ENCODE peak calls at places on chromosomes 12 and 14, in nine cellular contexts. E is AG04450, R is choroid plexus epithelial cell, F is heart left ventricle, Q is nephron progenitor cell, X is left ventricle myocardium inferior, L is AG10803, N is HCT116, U is MCF 10A. H is an unnamed sample.

GRCh38 chr12:50597200-50598195 is 92.7 kb downstream of the DIP2B start:
- DNase-seq in E (no peak), R (peak), F (no peak), Q (no peak), X (no peak), L (peak), N (peak), U (peak), H (peak)

GRCh38 chr14:68549057-68549421 is 243.8 kb downstream of the ZFP36L1 start:
- DNase-seq in E (no peak), R (peak), F (no peak), Q (no peak), X (no peak), L (peak), N (peak), U (peak), H (no peak)

GRCh38 chr14:93073833-93074769 is 41.6 kb downstream of the ITPK1 start:
- DNase-seq in E (no peak), R (peak), F (peak), Q (no peak), X (peak), L (peak), N (no peak), U (peak), H (peak)

GRCh38 chr12:2172040-2172439 is 119.3 kb downstream of the CACNA1C start:
- DNase-seq in E (no peak), R (no peak), F (no peak), Q (no peak), X (no peak), L (no peak), N (no peak), U (no peak), H (peak)

GRCh38 chr14:21498540-21499526 is 12.3 kb downstream of the METTL3 start:
- DNase-seq in E (no peak), R (peak), F (no peak), Q (peak), X (no peak), L (peak), N (peak), U (peak), H (peak)

GRCh38 chr12:6967548-6968100 is 2.8 kb downstream of the PHB2 start:
- DNase-seq in E (no peak), R (no peak), F (peak), Q (no peak), X (no peak), L (no peak), N (no peak), U (no peak), H (no peak)

GRCh38 chr12:103503546-103504480 is 8.0 kb upstream of the C12orf42 start:
- DNase-seq in E (no peak), R (no peak), F (no peak), Q (peak), X (no peak), L (no peak), N (peak), U (peak), H (peak)

GRCh38 chr12:8828514-8829127 is 6.2 kb downstream of the A2ML1 start:
- DNase-seq in E (no peak), R (no peak), F (no peak), Q (no peak), X (no peak), L (no peak), N (no peak), U (no peak), H (no peak)

GRCh38 chr12:7712841-7713442 is 1.7 kb downstream of the DPPA3 start:
- DNase-seq in E (no peak), R (no peak), F (no peak), Q (no peak), X (no peak), L (no peak), N (no peak), U (no peak), H (no peak)

GRCh38 chr12:106090586-106091411 is 48.0 kb downstream of the NUAK1 start:
- DNase-seq in E (no peak), R (peak), F (peak), Q (no peak), X (no peak), L (peak), N (no peak), U (peak), H (no peak)

GRCh38 chr14:104364830-104365229 is 214.7 kb upstream of the C14orf180 start:
- DNase-seq in E (no peak), R (no peak), F (peak), Q (no peak), X (no peak), L (no peak), N (no peak), U (no peak), H (no peak)

GRCh38 chr12:32587536-32588346 is 91.4 kb upstream of the DNM1L start:
- DNase-seq in E (no peak), R (no peak), F (no peak), Q (no peak), X (no peak), L (no peak), N (no peak), U (no peak), H (peak)

GRCh38 chr14:73221945-73222344 is 15.4 kb upstream of the PAPLN start:
- DNase-seq in E (no peak), R (peak), F (no peak), Q (no peak), X (no peak), L (peak), N (no peak), U (no peak), H (no peak)

GRCh38 chr14:88628452-88628851 is 65.6 kb downstream of the ZC3H14 start:
- DNase-seq in E (no peak), R (no peak), F (no peak), Q (no peak), X (no peak), L (no peak), N (no peak), U (no peak), H (no peak)

DNA sequence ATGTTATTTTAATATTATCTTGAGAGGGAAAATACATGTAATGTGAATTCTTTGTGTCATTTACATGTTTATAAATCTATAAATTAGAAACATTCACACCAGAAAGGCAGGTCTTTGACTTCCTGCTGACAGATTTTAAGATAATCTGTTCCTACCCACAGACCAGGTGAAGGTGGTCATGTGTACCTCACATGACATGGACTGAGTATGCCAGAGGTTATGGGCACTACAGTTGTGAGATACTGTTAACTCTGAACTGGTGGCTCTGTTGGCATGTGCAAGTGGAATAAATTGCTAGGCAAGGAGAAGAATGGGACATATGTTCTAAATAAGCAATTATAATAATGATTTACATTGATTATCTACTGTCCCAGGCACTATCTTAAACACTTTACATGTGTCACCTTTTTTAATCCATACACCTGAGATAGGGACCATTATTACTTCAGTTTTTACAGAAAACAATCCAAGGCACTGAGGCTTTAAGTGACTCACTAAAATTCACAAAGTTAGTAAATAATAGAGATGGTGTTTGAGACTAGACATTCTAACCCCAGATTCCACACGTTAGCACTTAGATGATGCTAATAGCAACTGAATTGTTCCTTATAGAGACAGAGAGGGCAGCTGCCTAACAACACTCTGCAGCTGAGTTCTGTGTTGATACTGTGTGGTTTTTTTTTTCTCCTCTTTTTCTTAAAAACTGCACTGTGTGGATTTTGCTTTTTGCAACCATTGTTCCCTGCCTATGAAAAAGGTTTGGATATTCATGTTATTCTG is 23.8 kb downstream of the SLC16A7 start:
- DNase-seq in E (no peak), R (no peak), F (no peak), Q (no peak), X (no peak), L (no peak), N (no peak), U (no peak), H (no peak)
- TF ChIP-seq CTCF in E (no peak), R (no peak), F (no peak), Q (no peak), X (no peak), L (no peak), N (no peak), U (no peak), H (no peak)

DNA sequence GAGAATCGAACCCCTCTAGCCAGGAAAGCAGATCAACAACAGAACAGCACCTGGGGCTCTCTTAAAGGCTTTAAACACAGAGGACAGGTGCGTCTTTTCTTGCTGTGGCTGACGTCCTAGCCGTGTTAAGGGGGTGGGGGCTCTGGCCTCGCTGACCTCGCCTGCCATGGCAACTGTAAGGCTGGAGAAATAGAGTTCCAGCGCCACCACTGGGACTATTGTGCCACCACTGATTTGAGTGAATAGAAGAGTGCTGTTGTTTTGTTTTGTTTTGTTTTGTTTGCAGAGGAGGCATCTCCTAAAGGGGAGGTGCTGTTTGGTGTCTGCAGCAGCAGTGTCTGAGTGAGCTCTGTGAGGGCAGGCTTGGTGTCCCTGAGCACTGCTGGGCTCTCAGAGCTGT is 34.2 kb upstream of the PRMT8 start:
- DNase-seq in E (no peak), R (no peak), F (no peak), Q (peak), X (no peak), L (no peak), N (no peak), U (no peak), H (no peak)
- TF ChIP-seq CTCF in E (no peak), R (no peak), F (no peak), Q (no peak), X (no peak), L (no peak), N (peak), U (no peak), H (peak)

GRCh38 chr12:52175411-52176350 is 16.1 kb downstream of the KRT80 start:
- DNase-seq in E (no peak), R (peak), F (no peak), Q (peak), X (no peak), L (no peak), N (no peak), U (peak), H (peak)
- TF ChIP-seq CTCF in E (peak), R (peak), F (peak), Q (no peak), X (peak), L (peak), N (peak), U (peak), H (peak)

GRCh38 chr12:5511644-5512584 is 80.0 kb downstream of the NTF3 start:
- DNase-seq in E (peak), R (peak), F (peak), Q (peak), X (peak), L (peak), N (peak), U (no peak), H (peak)
- TF ChIP-seq CTCF in E (peak), R (peak), F (peak), Q (peak), X (peak), L (peak), N (peak), U (no peak), H (peak)

DNA sequence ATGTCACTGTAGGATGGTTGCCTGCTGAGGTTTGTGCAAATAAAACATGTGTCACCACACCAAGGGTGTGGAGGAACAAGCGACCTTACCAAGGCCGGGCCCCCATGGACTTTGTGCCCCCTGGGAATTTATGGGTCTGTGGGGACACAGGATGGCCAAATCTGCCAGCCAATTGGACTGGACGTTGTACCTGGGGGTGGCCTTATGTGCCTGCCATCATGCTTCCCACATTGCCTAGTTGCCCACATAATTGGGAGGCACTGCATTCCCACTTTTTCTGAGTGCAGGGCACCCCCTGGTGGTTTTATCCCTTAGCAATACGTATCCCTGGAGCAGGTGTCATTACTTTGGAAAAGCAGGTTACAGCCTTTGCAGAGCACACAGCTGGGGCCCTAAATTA is 92.6 kb upstream of the TMPO start:
- DNase-seq in E (no peak), R (no peak), F (no peak), Q (peak), X (no peak), L (no peak), N (no peak), U (peak), H (peak)
- TF ChIP-seq CTCF in E (peak), R (peak), F (peak), Q (peak), X (no peak), L (peak), N (peak), U (peak), H (peak)

DNA sequence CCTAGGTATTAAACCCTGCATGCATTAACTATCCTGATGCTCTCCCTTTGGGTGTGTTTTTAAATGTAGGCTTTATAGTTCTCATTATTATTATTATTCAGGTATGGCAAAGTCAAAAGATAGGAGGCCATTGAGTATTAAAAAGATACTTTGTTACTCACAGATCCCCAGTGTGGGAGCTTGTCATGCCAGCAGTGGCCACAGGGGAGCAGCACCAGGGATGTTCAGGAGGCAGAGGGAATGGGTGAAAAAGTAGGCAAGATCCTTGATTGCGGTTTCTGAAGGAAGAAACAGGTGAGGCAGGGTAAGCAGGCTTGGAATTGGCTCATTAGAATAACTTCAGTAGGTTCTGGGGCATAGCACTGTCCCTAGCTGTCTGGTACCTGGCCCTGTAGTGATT is 382.2 kb downstream of the MED13L start:
- DNase-seq in E (no peak), R (peak), F (no peak), Q (no peak), X (no peak), L (no peak), N (no peak), U (peak), H (peak)
- TF ChIP-seq CTCF in E (peak), R (peak), F (no peak), Q (peak), X (no peak), L (peak), N (peak), U (peak), H (peak)

GRCh38 chr14:24605435-24606190 is 3.9 kb downstream of the GZMH start:
- DNase-seq in E (no peak), R (no peak), F (no peak), Q (peak), X (no peak), L (peak), N (peak), U (peak), H (peak)
- TF ChIP-seq CTCF in E (peak), R (peak), F (peak), Q (peak), X (peak), L (peak), N (peak), U (peak), H (peak)

GRCh38 chr12:94795520-94795919 is 145.2 kb upstream of the TMCC3 start:
- DNase-seq in E (no peak), R (peak), F (no peak), Q (no peak), X (no peak), L (peak), N (peak), U (peak), H (peak)
- TF ChIP-seq CTCF in E (peak), R (peak), F (no peak), Q (no peak), X (no peak), L (peak), N (peak), U (no peak), H (no peak)

DNA sequence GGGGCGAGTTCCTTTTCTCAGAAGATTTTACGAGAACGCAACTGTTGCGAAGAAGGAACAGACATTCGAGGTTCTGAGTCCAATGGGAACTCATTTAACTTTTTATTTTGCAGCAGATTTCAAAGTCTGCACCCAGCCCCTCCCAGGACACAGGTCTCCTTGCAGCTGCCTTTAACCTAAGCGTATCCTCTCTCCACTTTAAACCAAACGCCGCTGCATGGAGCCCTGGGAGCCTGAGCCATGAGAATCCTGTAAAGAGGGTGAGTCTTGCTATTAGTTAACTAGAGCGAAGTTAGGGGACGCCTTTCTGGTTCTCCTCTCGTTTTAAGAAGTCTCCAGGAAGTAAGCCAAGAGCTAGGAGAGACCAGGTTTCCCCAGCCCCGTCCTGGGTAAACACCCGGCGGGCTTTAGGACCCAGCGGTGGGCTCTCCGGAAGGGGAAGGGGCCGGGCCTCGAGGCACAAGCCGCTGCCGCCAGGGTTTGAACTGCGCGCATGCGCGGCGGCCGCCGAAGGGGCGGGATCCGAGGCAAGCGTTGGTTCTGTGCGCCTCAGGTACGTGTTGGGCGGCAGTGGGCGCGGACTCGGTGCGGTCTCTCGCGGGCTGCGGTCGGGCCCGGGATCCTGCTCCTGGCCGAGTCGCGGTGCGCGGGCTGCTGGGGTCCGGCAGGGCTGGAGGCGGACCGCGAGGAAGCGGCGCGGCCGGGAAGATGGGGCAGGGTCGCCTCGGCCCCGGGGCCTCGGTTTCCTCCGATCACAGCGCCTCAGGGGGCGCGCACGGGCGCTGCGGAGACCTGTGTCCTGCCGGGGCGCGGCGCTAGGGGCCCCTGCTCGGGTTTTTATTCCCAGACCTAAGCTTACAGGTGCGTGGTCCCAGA is at the start of gene TDP1:
- DNase-seq in E (peak), R (peak), F (peak), Q (peak), X (peak), L (peak), N (peak), U (peak), H (peak)
- TF ChIP-seq CTCF in E (no peak), R (no peak), F (no peak), Q (no peak), X (peak), L (no peak), N (no peak), U (no peak), H (peak)